ENCODE peak calls at places on chromosomes 12 and 14, in seven cellular contexts. One of them, this sample, is unnamed.

GRCh38 chr12:121025442-121026226 is 9.3 kb upstream of the C12orf43 start:
- DNase-seq in activated CD4-positive, alpha-beta T cell treated with anti-CD3 and anti-CD28 coated beads for 48 hours: no peak
- DNase-seq in NCI-H748 treated with DMSO at 0.1 percent for 48 hours: no peak
- DNase-seq in effector memory CD4-positive, alpha-beta T cell: no peak
- DNase-seq in NCI-H146: no peak
- DNase-seq in NCI-H187: no peak
- DNase-seq in SW480: peak
- DNase-seq in this sample: no peak

GRCh38 chr12:12267801-12268200 is 957 bp upstream of the LRP6 start:
- DNase-seq in SW480: peak
- DNase-seq in NCI-H187: peak
- DNase-seq in activated CD4-positive, alpha-beta T cell treated with anti-CD3 and anti-CD28 coated beads for 48 hours: no peak
- DNase-seq in NCI-H748 treated with DMSO at 0.1 percent for 48 hours: no peak
- DNase-seq in effector memory CD4-positive, alpha-beta T cell: no peak
- DNase-seq in NCI-H146: peak
- DNase-seq in this sample: no peak

GRCh38 chr12:56122637-56123036 is 4.6 kb downstream of the ZC3H10 start:
- DNase-seq in NCI-H187: no peak
- DNase-seq in activated CD4-positive, alpha-beta T cell treated with anti-CD3 and anti-CD28 coated beads for 48 hours: no peak
- DNase-seq in NCI-H748 treated with DMSO at 0.1 percent for 48 hours: no peak
- DNase-seq in NCI-H146: peak
- DNase-seq in effector memory CD4-positive, alpha-beta T cell: no peak
- DNase-seq in SW480: no peak
- DNase-seq in this sample: no peak

GRCh38 chr12:122994781-122995502 is 14.5 kb downstream of the ARL6IP4 start:
- DNase-seq in NCI-H748 treated with DMSO at 0.1 percent for 48 hours: no peak
- DNase-seq in NCI-H187: no peak
- DNase-seq in SW480: no peak
- DNase-seq in NCI-H146: no peak
- DNase-seq in effector memory CD4-positive, alpha-beta T cell: no peak
- DNase-seq in activated CD4-positive, alpha-beta T cell treated with anti-CD3 and anti-CD28 coated beads for 48 hours: no peak
- DNase-seq in this sample: no peak

GRCh38 chr12:106323537-106323936 is 21.0 kb downstream of the TCP11L2 start:
- DNase-seq in NCI-H146: no peak
- DNase-seq in NCI-H187: no peak
- DNase-seq in SW480: no peak
- DNase-seq in NCI-H748 treated with DMSO at 0.1 percent for 48 hours: no peak
- DNase-seq in activated CD4-positive, alpha-beta T cell treated with anti-CD3 and anti-CD28 coated beads for 48 hours: no peak
- DNase-seq in effector memory CD4-positive, alpha-beta T cell: no peak
- DNase-seq in this sample: no peak

GRCh38 chr12:24378548-24379011 is 429.1 kb upstream of the SOX5 start:
- DNase-seq in NCI-H146: no peak
- DNase-seq in SW480: no peak
- DNase-seq in effector memory CD4-positive, alpha-beta T cell: no peak
- DNase-seq in NCI-H187: no peak
- DNase-seq in activated CD4-positive, alpha-beta T cell treated with anti-CD3 and anti-CD28 coated beads for 48 hours: no peak
- DNase-seq in NCI-H748 treated with DMSO at 0.1 percent for 48 hours: peak
- DNase-seq in this sample: peak

GRCh38 chr12:112418248-112418595 is 525 bp upstream of the PTPN11 start:
- DNase-seq in NCI-H748 treated with DMSO at 0.1 percent for 48 hours: no peak
- DNase-seq in NCI-H146: no peak
- DNase-seq in activated CD4-positive, alpha-beta T cell treated with anti-CD3 and anti-CD28 coated beads for 48 hours: peak
- DNase-seq in SW480: no peak
- DNase-seq in NCI-H187: no peak
- DNase-seq in effector memory CD4-positive, alpha-beta T cell: no peak
- DNase-seq in this sample: no peak

GRCh38 chr12:116612436-116612835 is 53.3 kb downstream of the MAP1LC3B2 start:
- DNase-seq in NCI-H748 treated with DMSO at 0.1 percent for 48 hours: no peak
- DNase-seq in SW480: no peak
- DNase-seq in effector memory CD4-positive, alpha-beta T cell: no peak
- DNase-seq in activated CD4-positive, alpha-beta T cell treated with anti-CD3 and anti-CD28 coated beads for 48 hours: no peak
- DNase-seq in NCI-H146: no peak
- DNase-seq in NCI-H187: no peak
- DNase-seq in this sample: no peak

GRCh38 chr12:14256139-14256538 is 109.3 kb upstream of the ATF7IP start:
- DNase-seq in NCI-H187: no peak
- DNase-seq in effector memory CD4-positive, alpha-beta T cell: peak
- DNase-seq in activated CD4-positive, alpha-beta T cell treated with anti-CD3 and anti-CD28 coated beads for 48 hours: peak
- DNase-seq in NCI-H146: no peak
- DNase-seq in NCI-H748 treated with DMSO at 0.1 percent for 48 hours: no peak
- DNase-seq in SW480: no peak
- DNase-seq in this sample: no peak

GRCh38 chr12:122942609-122943008 is 23.7 kb downstream of the ABCB9 start:
- DNase-seq in NCI-H187: no peak
- DNase-seq in NCI-H748 treated with DMSO at 0.1 percent for 48 hours: no peak
- DNase-seq in effector memory CD4-positive, alpha-beta T cell: no peak
- DNase-seq in SW480: peak
- DNase-seq in activated CD4-positive, alpha-beta T cell treated with anti-CD3 and anti-CD28 coated beads for 48 hours: no peak
- DNase-seq in NCI-H146: peak
- DNase-seq in this sample: no peak

GRCh38 chr12:91777268-91777997 is 368.2 kb downstream of the BTG1 start:
- DNase-seq in NCI-H187: no peak
- DNase-seq in effector memory CD4-positive, alpha-beta T cell: no peak
- DNase-seq in SW480: peak
- DNase-seq in NCI-H748 treated with DMSO at 0.1 percent for 48 hours: no peak
- DNase-seq in NCI-H146: no peak
- DNase-seq in activated CD4-positive, alpha-beta T cell treated with anti-CD3 and anti-CD28 coated beads for 48 hours: no peak
- DNase-seq in this sample: peak

GRCh38 chr14:96167224-96168148 is 37.2 kb upstream of the BDKRB2 start:
- DNase-seq in NCI-H146: peak
- DNase-seq in NCI-H187: no peak
- DNase-seq in SW480: peak
- DNase-seq in NCI-H748 treated with DMSO at 0.1 percent for 48 hours: no peak
- DNase-seq in effector memory CD4-positive, alpha-beta T cell: no peak
- DNase-seq in activated CD4-positive, alpha-beta T cell treated with anti-CD3 and anti-CD28 coated beads for 48 hours: no peak
- DNase-seq in this sample: peak

GRCh38 chr12:122523280-122523679 is 3.5 kb downstream of the RSRC2 start:
- DNase-seq in activated CD4-positive, alpha-beta T cell treated with anti-CD3 and anti-CD28 coated beads for 48 hours: no peak
- DNase-seq in SW480: no peak
- DNase-seq in NCI-H146: no peak
- DNase-seq in NCI-H187: no peak
- DNase-seq in effector memory CD4-positive, alpha-beta T cell: no peak
- DNase-seq in NCI-H748 treated with DMSO at 0.1 percent for 48 hours: no peak
- DNase-seq in this sample: peak

GRCh38 chr12:30794020-30794419 is 39.3 kb upstream of the CAPRIN2 start:
- DNase-seq in effector memory CD4-positive, alpha-beta T cell: no peak
- DNase-seq in NCI-H748 treated with DMSO at 0.1 percent for 48 hours: no peak
- DNase-seq in NCI-H187: no peak
- DNase-seq in NCI-H146: no peak
- DNase-seq in SW480: no peak
- DNase-seq in activated CD4-positive, alpha-beta T cell treated with anti-CD3 and anti-CD28 coated beads for 48 hours: no peak
- DNase-seq in this sample: no peak

GRCh38 chr14:92441751-92442477 is 71.7 kb upstream of the RIN3 start:
- DNase-seq in NCI-H187: no peak
- DNase-seq in effector memory CD4-positive, alpha-beta T cell: no peak
- DNase-seq in NCI-H146: no peak
- DNase-seq in NCI-H748 treated with DMSO at 0.1 percent for 48 hours: no peak
- DNase-seq in activated CD4-positive, alpha-beta T cell treated with anti-CD3 and anti-CD28 coated beads for 48 hours: no peak
- DNase-seq in SW480: no peak
- DNase-seq in this sample: no peak

GRCh38 chr14:62694075-62694474 is 351.2 kb downstream of the KCNH5 start:
- DNase-seq in effector memory CD4-positive, alpha-beta T cell: no peak
- DNase-seq in NCI-H748 treated with DMSO at 0.1 percent for 48 hours: no peak
- DNase-seq in NCI-H146: no peak
- DNase-seq in activated CD4-positive, alpha-beta T cell treated with anti-CD3 and anti-CD28 coated beads for 48 hours: no peak
- DNase-seq in SW480: no peak
- DNase-seq in NCI-H187: no peak
- DNase-seq in this sample: peak

GRCh38 chr12:49873361-49873934 is 30.3 kb downstream of the FAIM2 start:
- DNase-seq in effector memory CD4-positive, alpha-beta T cell: no peak
- DNase-seq in NCI-H146: no peak
- DNase-seq in SW480: no peak
- DNase-seq in activated CD4-positive, alpha-beta T cell treated with anti-CD3 and anti-CD28 coated beads for 48 hours: no peak
- DNase-seq in NCI-H187: no peak
- DNase-seq in NCI-H748 treated with DMSO at 0.1 percent for 48 hours: no peak
- DNase-seq in this sample: peak

GRCh38 chr12:25496098-25496587 is 56.9 kb downstream of the LMNTD1 start:
- DNase-seq in effector memory CD4-positive, alpha-beta T cell: no peak
- DNase-seq in NCI-H748 treated with DMSO at 0.1 percent for 48 hours: no peak
- DNase-seq in NCI-H187: no peak
- DNase-seq in SW480: no peak
- DNase-seq in NCI-H146: no peak
- DNase-seq in activated CD4-positive, alpha-beta T cell treated with anti-CD3 and anti-CD28 coated beads for 48 hours: no peak
- DNase-seq in this sample: peak

GRCh38 chr12:12585115-12585862 is 22.6 kb upstream of the DUSP16 start:
- DNase-seq in NCI-H187: no peak
- DNase-seq in SW480: no peak
- DNase-seq in NCI-H748 treated with DMSO at 0.1 percent for 48 hours: no peak
- DNase-seq in activated CD4-positive, alpha-beta T cell treated with anti-CD3 and anti-CD28 coated beads for 48 hours: no peak
- DNase-seq in effector memory CD4-positive, alpha-beta T cell: no peak
- DNase-seq in NCI-H146: no peak
- DNase-seq in this sample: no peak

GRCh38 chr12:96064966-96065365 is 29.6 kb upstream of the LTA4H start:
- DNase-seq in effector memory CD4-positive, alpha-beta T cell: no peak
- DNase-seq in NCI-H187: no peak
- DNase-seq in NCI-H146: no peak
- DNase-seq in NCI-H748 treated with DMSO at 0.1 percent for 48 hours: no peak
- DNase-seq in activated CD4-positive, alpha-beta T cell treated with anti-CD3 and anti-CD28 coated beads for 48 hours: no peak
- DNase-seq in SW480: no peak
- DNase-seq in this sample: no peak

This sample was measured in fibroblast of villous mesenchyme.